ENCODE peak calls at places on chromosomes 11 and 22, in four cellular contexts. T, H, S and D are unnamed samples.

GRCh38 chr11:122578168-122578825 is 77.2 kb upstream of the UBASH3B start:
- DNase-seq in T (no peak), H (no peak), S (no peak), D (no peak)

GRCh38 chr11:83051760-83052671 is 19.7 kb downstream of the RAB30 start:
- DNase-seq in T (no peak), H (peak; percentile 99), S (no peak), D (peak; percentile 97)

GRCh38 chr11:67615455-67616430 is 9.0 kb downstream of the NDUFV1 start:
- DNase-seq in T (no peak), H (no peak), S (no peak), D (no peak)

GRCh38 chr11:42778193-42778592 is 533.6 kb upstream of the API5 start:
- DNase-seq in T (no peak), H (no peak), S (no peak), D (no peak)

GRCh38 chr11:111540114-111540920 is at the start of gene LAYN:
- DNase-seq in T (peak; percentile 42), H (peak; percentile 26), S (no peak), D (peak; percentile 88)

GRCh38 chr11:3229673-3230630 is 2.3 kb downstream of the MRGPRE start:
- DNase-seq in T (no peak), H (no peak), S (no peak), D (no peak)

GRCh38 chr11:2156416-2157182 is 4.4 kb downstream of the INS start:
- DNase-seq in T (peak; percentile 88), H (peak; percentile 42), S (no peak), D (peak; percentile 81)

GRCh38 chr11:44990665-44991064 is 40.0 kb upstream of the TP53I11 start:
- DNase-seq in T (no peak), H (no peak), S (no peak), D (no peak)

GRCh38 chr11:43516316-43516820 is 157.6 kb downstream of the TTC17 start:
- DNase-seq in T (no peak), H (no peak), S (no peak), D (no peak)

GRCh38 chr11:60946601-60947265 is 5.2 kb downstream of the SLC15A3 start:
- DNase-seq in T (no peak), H (no peak), S (no peak), D (no peak)

GRCh38 chr11:88320149-88320559 is 17.4 kb downstream of the CTSC start:
- DNase-seq in T (no peak), H (peak; percentile 55), S (no peak), D (peak; percentile 77)

GRCh38 chr22:49826603-49827306 is 918 bp downstream of the BRD1 start:
- DNase-seq in T (no peak), H (peak; percentile 53), S (no peak), D (peak; percentile 72)

GRCh38 chr11:110044226-110044968 is 48.8 kb upstream of the ZC3H12C start:
- DNase-seq in T (no peak), H (no peak), S (no peak), D (no peak)

GRCh38 chr11:72234514-72234830 is 9.5 kb downstream of the PHOX2A start:
- DNase-seq in T (no peak), H (no peak), S (no peak), D (no peak)

GRCh38 chr22:48337957-48338792 is 1489.5 kb downstream of the BRD1 start:
- DNase-seq in T (no peak), H (no peak), S (no peak), D (no peak)